ENCODE peak calls at places on chromosome 13, in six cellular contexts. U, Q, C, Z, M and D are unnamed samples.

GRCh38 chr13:89982406-89983085 is 1364.9 kb upstream of the MIR17HG start:
- DNase-seq in M (no peak), C (no peak), U (no peak), Z (no peak), Q (no peak), D (no peak)

GRCh38 chr13:111330211-111330610 is 9.8 kb downstream of the TEX29 start:
- DNase-seq in Q (no peak), C (no peak), U (no peak), M (no peak), Z (no peak), D (no peak)

GRCh38 chr13:110868631-110869165 is 46.2 kb downstream of the ANKRD10 start:
- DNase-seq in Z (no peak), C (no peak), M (no peak), U (no peak), Q (no peak), D (no peak)

GRCh38 chr13:95256086-95256485 is 45.2 kb downstream of the ABCC4 start:
- DNase-seq in Z (no peak), U (no peak), C (peak; percentile 77), M (no peak), Q (peak; percentile 23), D (no peak)

GRCh38 chr13:45225370-45225769 is 24.5 kb upstream of the KCTD4 start:
- DNase-seq in Z (no peak), M (no peak), C (no peak), U (no peak), Q (no peak), D (no peak)

GRCh38 chr13:45191874-45192273 is 9.0 kb downstream of the KCTD4 start:
- DNase-seq in Q (no peak), C (no peak), U (no peak), M (no peak), Z (no peak), D (no peak)

GRCh38 chr13:38350114-38350617 is 515 bp downstream of the UFM1 start:
- DNase-seq in Q (peak; percentile 49), U (no peak), M (peak; percentile 80), Z (peak; percentile 59), C (peak; percentile 57), D (peak; percentile 77)

GRCh38 chr13:29935309-29935981 is 85.0 kb upstream of the UBL3 start:
- DNase-seq in U (peak; percentile 86), Q (no peak), M (peak; percentile 45), C (no peak), Z (no peak), D (no peak)

GRCh38 chr13:101916758-101917474 is 464.4 kb downstream of the ITGBL1 start:
- DNase-seq in U (no peak), Z (no peak), C (no peak), M (no peak), Q (no peak), D (no peak)

GRCh38 chr13:33212396-33212795 is 73.2 kb downstream of the STARD13 start:
- DNase-seq in Q (no peak), C (no peak), Z (no peak), U (no peak), M (no peak), D (no peak)

GRCh38 chr13:40406405-40407138 is 259.9 kb downstream of the FOXO1 start:
- DNase-seq in Z (no peak), U (no peak), M (no peak), C (no peak), Q (peak; percentile 43), D (no peak)

GRCh38 chr13:51525567-51526165 is 58.6 kb upstream of the WDFY2 start:
- DNase-seq in U (no peak), C (no peak), Q (no peak), M (no peak), Z (no peak), D (no peak)

GRCh38 chr13:20160346-20161274 is at the start of gene GJA3:
- DNase-seq in Z (no peak), U (peak; percentile 34), Q (no peak), C (peak; percentile 5), M (no peak), D (no peak)

GRCh38 chr13:30679483-30680330 is 55.6 kb upstream of the ALOX5AP start:
- DNase-seq in Z (no peak), C (no peak), Q (peak; percentile 20), U (peak; percentile 52), M (no peak), D (no peak)

GRCh38 chr13:46062190-46062589 is 9.6 kb upstream of the ZC3H13 start:
- DNase-seq in Z (no peak), M (no peak), U (no peak), Q (no peak), C (no peak), D (no peak)

GRCh38 chr13:32829269-32829668 is 187.0 kb upstream of the KL start:
- DNase-seq in Q (no peak), U (no peak), M (no peak), C (no peak), Z (no peak), D (no peak)

GRCh38 chr13:32902898-32903297 is 113.3 kb upstream of the KL start:
- DNase-seq in M (peak; percentile 46), Z (peak; percentile 76), U (no peak), C (no peak), Q (no peak), D (peak; percentile 59)

GRCh38 chr13:106291006-106291405 is 244.5 kb downstream of the EFNB2 start:
- DNase-seq in Q (no peak), Z (no peak), U (no peak), M (no peak), C (peak; percentile 62), D (no peak)

GRCh38 chr13:40114305-40114896 is 458.9 kb downstream of the COG6 start:
- DNase-seq in U (no peak), Q (no peak), Z (no peak), C (no peak), M (no peak), D (no peak)

GRCh38 chr13:33278923-33279322 is 6.6 kb downstream of the STARD13 start:
- DNase-seq in C (no peak), M (no peak), Z (no peak), U (no peak), Q (no peak), D (no peak)

GRCh38 chr13:42994878-42995277 is 2.8 kb upstream of the EPSTI1 start:
- DNase-seq in Z (no peak), U (no peak), Q (no peak), M (no peak), C (no peak), D (no peak)

DNA sequence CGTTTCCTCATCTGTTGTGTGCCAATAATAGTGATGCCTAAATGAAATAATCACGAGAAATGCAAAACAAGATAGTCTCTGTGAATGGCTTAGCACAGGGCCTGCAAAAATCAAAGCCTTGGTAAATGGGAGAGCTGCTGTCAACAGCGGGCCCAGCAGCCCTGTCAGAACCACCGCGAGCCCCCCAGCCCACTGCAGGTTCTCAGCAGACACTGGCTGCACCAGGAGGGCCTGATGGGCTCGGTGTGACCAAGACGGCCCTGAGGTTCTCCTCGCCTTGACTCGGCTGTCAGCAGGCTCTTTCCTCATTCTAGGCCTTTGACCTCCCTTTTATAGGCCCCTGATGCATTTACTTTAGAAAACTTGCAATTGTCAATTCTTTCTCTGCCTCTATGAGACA is 90.9 kb upstream of the GPR183 start:
- DNase-seq in Q (no peak), U (no peak), M (no peak), C (no peak), Z (no peak), D (no peak)
- H3K4me1 ChIP-seq in Q (no peaks in the 10 kb centered on the region), U (no peaks in the 10 kb centered on the region), M (no peaks in the 10 kb centered on the region), C (no peaks in the 10 kb centered on the region), Z (no peaks in the 10 kb centered on the region), D (no peaks in the 10 kb centered on the region)

GRCh38 chr13:18954254-18954653 is 227.4 kb downstream of the TUBA3C start:
- DNase-seq in U (no peak), C (no peak), Z (no peak), M (no peak), Q (no peak), D (no peak)

GRCh38 chr13:18956473-18957078 is 225.0 kb downstream of the TUBA3C start:
- DNase-seq in Z (no peak), C (no peak), U (no peak), Q (no peak), M (no peak), D (no peak)

GRCh38 chr13:18952225-18953016 is 229.2 kb downstream of the TUBA3C start:
- DNase-seq in C (no peak), U (no peak), Q (no peak), M (no peak), Z (no peak), D (no peak)

GRCh38 chr13:18951412-18951811 is 230.2 kb downstream of the TUBA3C start:
- DNase-seq in C (no peak), U (no peak), Z (no peak), Q (no peak), M (no peak), D (no peak)

GRCh38 chr13:18953139-18953930 is 228.3 kb downstream of the TUBA3C start:
- DNase-seq in M (no peak), C (no peak), Z (no peak), U (no peak), Q (no peak), D (no peak)
- H3K9me3 ChIP-seq in M (no peaks in the 10 kb centered on the region), C (no peaks in the 10 kb centered on the region), Z (peaks cover 13% of the 10 kb centered on the region), U (no peaks in the 10 kb centered on the region), Q (peaks cover 70% of the 10 kb centered on the region), D (no peaks in the 10 kb centered on the region)

GRCh38 chr13:97878421-97879375 is 74.8 kb upstream of the IPO5 start:
- DNase-seq in Q (no peak), M (no peak), Z (no peak), U (no peak), C (peak; percentile 6), D (no peak)

GRCh38 chr13:97880298-97880675 is 73.2 kb upstream of the IPO5 start:
- DNase-seq in U (no peak), M (no peak), Z (no peak), Q (no peak), C (no peak), D (no peak)

GRCh38 chr13:97879646-97880297 is 73.7 kb upstream of the IPO5 start:
- DNase-seq in U (no peak), Q (no peak), C (peak; percentile 35), M (no peak), Z (no peak), D (no peak)

GRCh38 chr13:97883356-97883755 is 70.1 kb upstream of the IPO5 start:
- DNase-seq in M (no peak), Q (no peak), C (no peak), Z (no peak), U (no peak), D (no peak)

GRCh38 chr13:97881556-97881955 is 71.9 kb upstream of the IPO5 start:
- DNase-seq in U (no peak), Q (no peak), M (no peak), C (no peak), Z (no peak), D (no peak)
- H3K27ac ChIP-seq in U (no peak overlapping the region), Q (no peak overlapping the region), M (no peak overlapping the region), C (no peak overlapping the region), Z (no peak overlapping the region), D (no peak overlapping the region)

DNA sequence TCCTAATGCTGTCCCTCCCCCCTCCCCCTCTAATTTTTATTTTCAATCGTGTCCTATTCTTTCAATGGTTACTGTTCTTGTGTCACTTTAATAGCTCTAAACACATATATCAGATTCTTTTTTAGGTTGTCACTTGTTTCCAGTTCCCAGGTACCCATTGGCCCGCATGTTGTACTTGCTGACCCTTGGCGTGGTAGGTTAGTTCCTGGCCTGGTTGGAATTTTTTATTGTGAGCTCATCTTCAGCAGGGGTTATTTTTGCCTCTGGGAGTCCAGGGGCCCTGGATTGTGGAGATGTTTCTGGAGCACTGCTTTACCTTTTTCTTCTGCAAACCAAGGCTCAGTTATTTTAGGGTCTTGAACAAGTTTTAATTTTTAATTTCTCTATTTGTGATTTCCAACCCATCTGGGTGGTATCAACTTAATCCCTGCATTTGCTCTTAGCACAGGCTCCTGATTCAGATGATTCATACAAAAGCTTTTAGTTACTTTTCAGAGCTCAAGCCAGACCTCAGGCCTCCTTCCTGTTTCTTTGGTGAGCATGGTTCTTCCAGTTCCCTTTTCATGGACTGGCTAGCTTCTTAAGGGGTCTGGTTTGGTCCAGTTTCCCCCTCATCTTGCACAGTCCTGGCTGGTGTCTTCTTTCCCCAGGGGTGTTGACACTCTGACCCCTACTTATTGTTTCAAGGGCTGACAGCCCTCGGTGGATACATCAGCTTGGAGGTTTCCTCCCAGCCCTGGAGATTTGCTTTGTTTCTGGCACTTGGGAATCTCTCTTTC is 220.5 kb downstream of the TM9SF2 start:
- DNase-seq in M (no peak), Z (no peak), C (no peak), U (no peak), Q (no peak), D (no peak)
- H3K4me1 ChIP-seq in M (peaks cover 14% of the 10 kb centered on the region), Z (no peaks in the 10 kb centered on the region), C (no peaks in the 10 kb centered on the region), U (no peaks in the 10 kb centered on the region), Q (no peaks in the 10 kb centered on the region), D (no peaks in the 10 kb centered on the region)